ENCODE peak calls at places on chromosomes 13 and 19, in ten cellular contexts. V is fibroblast of lung; Y is ELR; J is MV-4-11; R is T-cell; W is activated CD4-positive, alpha-beta T cell treated with anti-CD3 and anti-CD28 coated beads, Interleukin-2, amount 50 U/mL, for 1 hour; B is WERI-Rb-1; X is CD8-positive, alpha-beta T cell; H is cardiac muscle cell; A is dermis microvascular lymphatic vessel endothelial cell. G is an unnamed sample.

GRCh38 chr19:18790566-18791314 is at the start of gene COMP:
- DNase-seq in V (no peak), Y (no peak), J (no peak), R (no peak), W (no peak), B (no peak), X (no peak), H (no peak), A (no peak), G (no peak)

GRCh38 chr13:113749956-113750355 is 9.1 kb upstream of the TMEM255B start:
- DNase-seq in V (no peak), Y (no peak), J (no peak), R (no peak), W (no peak), B (no peak), X (no peak), H (no peak), A (no peak), G (no peak)

GRCh38 chr19:8101311-8101710 is 48.1 kb downstream of the FBN3 start:
- DNase-seq in V (no peak), Y (no peak), J (no peak), R (no peak), W (no peak), B (no peak), X (no peak), H (no peak), A (no peak), G (no peak)

GRCh38 chr19:24057144-24057543 is 29.8 kb upstream of the ZNF254 start:
- DNase-seq in V (no peak), Y (no peak), J (no peak), R (no peak), W (no peak), B (no peak), X (no peak), H (no peak), A (no peak), G (no peak)

GRCh38 chr13:40432018-40432978 is 234.1 kb downstream of the FOXO1 start:
- DNase-seq in V (no peak), Y (no peak), J (no peak), R (no peak), W (no peak), B (no peak), X (no peak), H (no peak), A (no peak), G (no peak)

GRCh38 chr19:35468637-35469036 is 20.6 kb downstream of the FFAR2 start:
- DNase-seq in V (no peak), Y (peak; percentile 43), J (peak; percentile 68), R (peak; percentile 59), W (peak; percentile 61), B (peak; percentile 71), X (peak; percentile 78), H (peak; percentile 64), A (peak; percentile 20), G (peak; percentile 74)

GRCh38 chr13:30422056-30422914 is at the start of gene UBE2L5:
- DNase-seq in V (peak; percentile 85), Y (peak; percentile 87), J (peak; percentile 46), R (peak; percentile 20), W (peak; percentile 62), B (peak; percentile 39), X (peak; percentile 74), H (peak; percentile 84), A (no peak), G (peak; percentile 82)

GRCh38 chr19:53652476-53652875 is 20.7 kb downstream of the DPRX start:
- DNase-seq in V (no peak), Y (no peak), J (no peak), R (no peak), W (no peak), B (no peak), X (no peak), H (no peak), A (no peak), G (no peak)

GRCh38 chr19:10544753-10545251 is 1.1 kb downstream of the ATG4D start:
- DNase-seq in V (no peak), Y (no peak), J (peak; percentile 18), R (no peak), W (no peak), B (no peak), X (no peak), H (no peak), A (no peak), G (no peak)

GRCh38 chr13:77820431-77821149 is 98.0 kb downstream of the EDNRB start:
- DNase-seq in V (no peak), Y (peak; percentile 18), J (no peak), R (no peak), W (no peak), B (no peak), X (no peak), H (no peak), A (no peak), G (no peak)

GRCh38 chr13:22848539-22849052 is 332.2 kb upstream of the SGCG start:
- DNase-seq in V (no peak), Y (no peak), J (no peak), R (no peak), W (no peak), B (no peak), X (no peak), H (no peak), A (no peak), G (no peak)

GRCh38 chr19:49528211-49528771 is 488 bp downstream of the RCN3 start:
- DNase-seq in V (peak; percentile 69), Y (peak; percentile 86), J (no peak), R (no peak), W (no peak), B (no peak), X (no peak), H (peak; percentile 74), A (no peak), G (no peak)

GRCh38 chr13:93318538-93318937 is 91.9 kb downstream of the GPC6 start:
- DNase-seq in V (peak; percentile 39), Y (no peak), J (peak; percentile 57), R (no peak), W (no peak), B (no peak), X (no peak), H (peak; percentile 80), A (no peak), G (no peak)

GRCh38 chr13:77479326-77479725 is 56.2 kb upstream of the SCEL start:
- DNase-seq in V (no peak), Y (no peak), J (no peak), R (no peak), W (no peak), B (no peak), X (no peak), H (no peak), A (no peak), G (no peak)

GRCh38 chr19:28456264-28456663 is 756.7 kb downstream of the UQCRFS1 start:
- DNase-seq in V (no peak), Y (no peak), J (no peak), R (no peak), W (no peak), B (no peak), X (no peak), H (no peak), A (no peak), G (no peak)

GRCh38 chr19:41944336-41944735 is 14.8 kb downstream of the RABAC1 start:
- DNase-seq in V (no peak), Y (no peak), J (peak; percentile 63), R (no peak), W (no peak), B (no peak), X (no peak), H (no peak), A (no peak), G (no peak)

GRCh38 chr13:31543190-31543589 is 196.1 kb upstream of the RXFP2 start:
- DNase-seq in V (no peak), Y (no peak), J (no peak), R (no peak), W (no peak), B (no peak), X (no peak), H (no peak), A (no peak), G (no peak)

GRCh38 chr19:27675771-27676170 is 1537.2 kb downstream of the UQCRFS1 start:
- DNase-seq in V (no peak), Y (no peak), J (no peak), R (no peak), W (no peak), B (no peak), X (peak; percentile 9), H (no peak), A (no peak), G (no peak)

GRCh38 chr13:94641432-94641941 is 39.8 kb downstream of the GPR180 start:
- DNase-seq in V (peak; percentile 76), Y (peak; percentile 53), J (peak; percentile 8), R (no peak), W (no peak), B (no peak), X (no peak), H (peak; percentile 91), A (peak; percentile 59), G (no peak)

GRCh38 chr19:55169136-55169535 is 2.7 kb upstream of the DNAAF3 start:
- DNase-seq in V (no peak), Y (no peak), J (no peak), R (no peak), W (no peak), B (no peak), X (no peak), H (no peak), A (no peak), G (no peak)

GRCh38 chr19:29483944-29484581 is 41.7 kb upstream of the VSTM2B start:
- DNase-seq in V (no peak), Y (no peak), J (no peak), R (no peak), W (no peak), B (no peak), X (peak; percentile 27), H (no peak), A (no peak), G (peak; percentile 35)

GRCh38 chr13:51605698-51606097 is 21.4 kb downstream of the WDFY2 start:
- DNase-seq in V (no peak), Y (no peak), J (no peak), R (no peak), W (no peak), B (no peak), X (no peak), H (no peak), A (no peak), G (no peak)

GRCh38 chr19:17333611-17334413 is 843 bp downstream of the ANO8 start:
- DNase-seq in V (peak; percentile 85), Y (peak; percentile 92), J (peak; percentile 97), R (peak; percentile 69), W (peak; percentile 66), B (no peak), X (peak; percentile 74), H (peak; percentile 89), A (no peak), G (peak; percentile 86)

GRCh38 chr13:98927954-98928927 is 49.6 kb downstream of the DOCK9 start:
- DNase-seq in V (peak; percentile 70), Y (peak; percentile 11), J (no peak), R (no peak), W (no peak), B (no peak), X (no peak), H (peak; percentile 87), A (peak; percentile 96), G (no peak)

GRCh38 chr13:29676535-29676934 is 81.0 kb upstream of the SLC7A1 start:
- DNase-seq in V (peak; percentile 55), Y (peak; percentile 72), J (no peak), R (no peak), W (no peak), B (no peak), X (no peak), H (peak; percentile 7), A (no peak), G (no peak)

GRCh38 chr19:6649189-6649588 is 20.8 kb downstream of the TNFSF14 start:
- DNase-seq in V (no peak), Y (no peak), J (no peak), R (no peak), W (no peak), B (no peak), X (no peak), H (no peak), A (no peak), G (peak; percentile 41)

GRCh38 chr19:14156122-14156521 is 19.7 kb upstream of the ASF1B start:
- DNase-seq in V (no peak), Y (no peak), J (no peak), R (no peak), W (no peak), B (no peak), X (no peak), H (no peak), A (no peak), G (no peak)

GRCh38 chr13:76799696-76800095 is 86.5 kb downstream of the KCTD12 start:
- DNase-seq in V (no peak), Y (peak; percentile 10), J (peak; percentile 55), R (no peak), W (no peak), B (no peak), X (no peak), H (peak; percentile 39), A (peak; percentile 77), G (no peak)